ENCODE peak calls at places on chromosomes 4 and X, in nine cellular contexts. One of them, this sample, is unnamed.
A peak's percentile ranks its signal among the peaks of the same experiment; 100 is the strongest.

GRCh38 chr4:120658772-120659171 is 263.8 kb downstream of the PRDM5 start:
- DNase-seq in HS-5: no peak
- DNase-seq in HFF-Myc: no peak
- DNase-seq in stromal cell of bone marrow: no peak
- DNase-seq in B cell: no peak
- DNase-seq in H9: no peak
- DNase-seq in CD8-positive, alpha-beta memory T cell: no peak
- DNase-seq in activated CD4-positive, CD25-positive, alpha-beta regulatory T cell: no peak
- DNase-seq in NCI-H345: no peak
- DNase-seq in this sample: no peak

GRCh38 chr4:187370918-187371317 is 624.7 kb upstream of the ZFP42 start:
- DNase-seq in HS-5: no peak
- DNase-seq in HFF-Myc: no peak
- DNase-seq in stromal cell of bone marrow: no peak
- DNase-seq in B cell: no peak
- DNase-seq in H9: no peak
- DNase-seq in CD8-positive, alpha-beta memory T cell: no peak
- DNase-seq in activated CD4-positive, CD25-positive, alpha-beta regulatory T cell: no peak
- DNase-seq in NCI-H345: no peak
- DNase-seq in this sample: no peak

GRCh38 chrX:55006827-55007621 is 6.9 kb downstream of the APEX2 start:
- DNase-seq in HS-5: no peak
- DNase-seq in HFF-Myc: no peak
- DNase-seq in stromal cell of bone marrow: no peak
- DNase-seq in B cell: no peak
- DNase-seq in H9: no peak
- DNase-seq in CD8-positive, alpha-beta memory T cell: no peak
- DNase-seq in activated CD4-positive, CD25-positive, alpha-beta regulatory T cell: no peak
- DNase-seq in NCI-H345: no peak
- DNase-seq in this sample: no peak

GRCh38 chrX:152600853-152601635 is 36.7 kb upstream of the GABRQ start:
- DNase-seq in HS-5: no peak
- DNase-seq in HFF-Myc: no peak
- DNase-seq in stromal cell of bone marrow: no peak
- DNase-seq in B cell: no peak
- DNase-seq in H9: peak; percentile 28
- DNase-seq in CD8-positive, alpha-beta memory T cell: no peak
- DNase-seq in activated CD4-positive, CD25-positive, alpha-beta regulatory T cell: no peak
- DNase-seq in NCI-H345: peak; percentile 58
- DNase-seq in this sample: peak; percentile 39

GRCh38 chrX:120604359-120604782 is 470 bp downstream of the MCTS1 start:
- DNase-seq in HS-5: peak; percentile 5
- DNase-seq in HFF-Myc: peak; percentile 11
- DNase-seq in stromal cell of bone marrow: peak; percentile 16
- DNase-seq in B cell: peak; percentile 13
- DNase-seq in H9: no peak
- DNase-seq in CD8-positive, alpha-beta memory T cell: peak; percentile 8
- DNase-seq in activated CD4-positive, CD25-positive, alpha-beta regulatory T cell: no peak
- DNase-seq in NCI-H345: no peak
- DNase-seq in this sample: peak; percentile 73

GRCh38 chr4:94525993-94526740 is 74.4 kb downstream of the PDLIM5 start:
- DNase-seq in HS-5: no peak
- DNase-seq in HFF-Myc: no peak
- DNase-seq in stromal cell of bone marrow: peak; percentile 41
- DNase-seq in B cell: no peak
- DNase-seq in H9: no peak
- DNase-seq in CD8-positive, alpha-beta memory T cell: no peak
- DNase-seq in activated CD4-positive, CD25-positive, alpha-beta regulatory T cell: no peak
- DNase-seq in NCI-H345: no peak
- DNase-seq in this sample: no peak

GRCh38 chr4:32985256-32985655 is 2265.1 kb downstream of the PCDH7 start:
- DNase-seq in HS-5: peak; percentile 33
- DNase-seq in HFF-Myc: peak; percentile 2
- DNase-seq in stromal cell of bone marrow: no peak
- DNase-seq in B cell: no peak
- DNase-seq in H9: no peak
- DNase-seq in CD8-positive, alpha-beta memory T cell: no peak
- DNase-seq in activated CD4-positive, CD25-positive, alpha-beta regulatory T cell: no peak
- DNase-seq in NCI-H345: no peak
- DNase-seq in this sample: peak; percentile 31

GRCh38 chr4:123297836-123298235 is 98.8 kb upstream of the SPRY1 start:
- DNase-seq in HS-5: no peak
- DNase-seq in HFF-Myc: no peak
- DNase-seq in stromal cell of bone marrow: no peak
- DNase-seq in B cell: no peak
- DNase-seq in H9: no peak
- DNase-seq in CD8-positive, alpha-beta memory T cell: no peak
- DNase-seq in activated CD4-positive, CD25-positive, alpha-beta regulatory T cell: no peak
- DNase-seq in NCI-H345: no peak
- DNase-seq in this sample: no peak

GRCh38 chr4:183658362-183659028 is 490 bp downstream of the RWDD4 start:
- DNase-seq in HS-5: no peak
- DNase-seq in HFF-Myc: no peak
- DNase-seq in stromal cell of bone marrow: no peak
- DNase-seq in B cell: peak; percentile 68
- DNase-seq in H9: peak; percentile 32
- DNase-seq in CD8-positive, alpha-beta memory T cell: peak; percentile 6
- DNase-seq in activated CD4-positive, CD25-positive, alpha-beta regulatory T cell: no peak
- DNase-seq in NCI-H345: no peak
- DNase-seq in this sample: peak; percentile 23

GRCh38 chr4:140296335-140296753 is 77.1 kb upstream of the SCOC start:
- DNase-seq in HS-5: peak; percentile 74
- DNase-seq in HFF-Myc: peak; percentile 38
- DNase-seq in stromal cell of bone marrow: peak; percentile 92
- DNase-seq in B cell: no peak
- DNase-seq in H9: no peak
- DNase-seq in CD8-positive, alpha-beta memory T cell: no peak
- DNase-seq in activated CD4-positive, CD25-positive, alpha-beta regulatory T cell: no peak
- DNase-seq in NCI-H345: peak; percentile 50
- DNase-seq in this sample: peak; percentile 86

GRCh38 chr4:169342906-169343560 is 72.3 kb upstream of the SH3RF1 start:
- DNase-seq in HS-5: no peak
- DNase-seq in HFF-Myc: no peak
- DNase-seq in stromal cell of bone marrow: no peak
- DNase-seq in B cell: no peak
- DNase-seq in H9: no peak
- DNase-seq in CD8-positive, alpha-beta memory T cell: no peak
- DNase-seq in activated CD4-positive, CD25-positive, alpha-beta regulatory T cell: no peak
- DNase-seq in NCI-H345: no peak
- DNase-seq in this sample: no peak

GRCh38 chr4:71261001-71261400 is 77.8 kb upstream of the SLC4A4 start:
- DNase-seq in HS-5: no peak
- DNase-seq in HFF-Myc: no peak
- DNase-seq in stromal cell of bone marrow: no peak
- DNase-seq in B cell: no peak
- DNase-seq in H9: no peak
- DNase-seq in CD8-positive, alpha-beta memory T cell: no peak
- DNase-seq in activated CD4-positive, CD25-positive, alpha-beta regulatory T cell: no peak
- DNase-seq in NCI-H345: no peak
- DNase-seq in this sample: no peak

GRCh38 chrX:24292358-24292757 is 21.5 kb downstream of the SUPT20HL2 start:
- DNase-seq in HS-5: no peak
- DNase-seq in HFF-Myc: no peak
- DNase-seq in stromal cell of bone marrow: no peak
- DNase-seq in B cell: no peak
- DNase-seq in H9: no peak
- DNase-seq in CD8-positive, alpha-beta memory T cell: no peak
- DNase-seq in activated CD4-positive, CD25-positive, alpha-beta regulatory T cell: no peak
- DNase-seq in NCI-H345: no peak
- DNase-seq in this sample: no peak

GRCh38 chr4:103400405-103400804 is 202.3 kb upstream of the CENPE start:
- DNase-seq in HS-5: no peak
- DNase-seq in HFF-Myc: peak; percentile 2
- DNase-seq in stromal cell of bone marrow: no peak
- DNase-seq in B cell: no peak
- DNase-seq in H9: no peak
- DNase-seq in CD8-positive, alpha-beta memory T cell: no peak
- DNase-seq in activated CD4-positive, CD25-positive, alpha-beta regulatory T cell: no peak
- DNase-seq in NCI-H345: no peak
- DNase-seq in this sample: no peak

GRCh38 chr4:106614446-106614845 is 245.9 kb upstream of the GIMD1 start:
- DNase-seq in HS-5: no peak
- DNase-seq in HFF-Myc: no peak
- DNase-seq in stromal cell of bone marrow: no peak
- DNase-seq in B cell: no peak
- DNase-seq in H9: no peak
- DNase-seq in CD8-positive, alpha-beta memory T cell: no peak
- DNase-seq in activated CD4-positive, CD25-positive, alpha-beta regulatory T cell: no peak
- DNase-seq in NCI-H345: no peak
- DNase-seq in this sample: no peak

GRCh38 chr4:45350438-45350837 is 624.1 kb upstream of the GNPDA2 start:
- DNase-seq in HS-5: peak; percentile 11
- DNase-seq in HFF-Myc: no peak
- DNase-seq in stromal cell of bone marrow: peak; percentile 13
- DNase-seq in B cell: no peak
- DNase-seq in H9: no peak
- DNase-seq in CD8-positive, alpha-beta memory T cell: no peak
- DNase-seq in activated CD4-positive, CD25-positive, alpha-beta regulatory T cell: no peak
- DNase-seq in NCI-H345: no peak
- DNase-seq in this sample: no peak

GRCh38 chrX:119783026-119783425 is 8.4 kb downstream of the RPL39 start:
- DNase-seq in HS-5: no peak
- DNase-seq in HFF-Myc: no peak
- DNase-seq in stromal cell of bone marrow: no peak
- DNase-seq in B cell: no peak
- DNase-seq in H9: no peak
- DNase-seq in CD8-positive, alpha-beta memory T cell: no peak
- DNase-seq in activated CD4-positive, CD25-positive, alpha-beta regulatory T cell: no peak
- DNase-seq in NCI-H345: no peak
- DNase-seq in this sample: no peak

GRCh38 chrX:11540532-11541377 is 125.0 kb downstream of the ARHGAP6 start:
- DNase-seq in HS-5: no peak
- DNase-seq in HFF-Myc: no peak
- DNase-seq in stromal cell of bone marrow: no peak
- DNase-seq in B cell: no peak
- DNase-seq in H9: no peak
- DNase-seq in CD8-positive, alpha-beta memory T cell: no peak
- DNase-seq in activated CD4-positive, CD25-positive, alpha-beta regulatory T cell: no peak
- DNase-seq in NCI-H345: no peak
- DNase-seq in this sample: no peak

GRCh38 chr4:24070117-24070516 is 180.3 kb upstream of the PPARGC1A start:
- DNase-seq in HS-5: peak; percentile 77
- DNase-seq in HFF-Myc: peak; percentile 69
- DNase-seq in stromal cell of bone marrow: no peak
- DNase-seq in B cell: no peak
- DNase-seq in H9: no peak
- DNase-seq in CD8-positive, alpha-beta memory T cell: no peak
- DNase-seq in activated CD4-positive, CD25-positive, alpha-beta regulatory T cell: no peak
- DNase-seq in NCI-H345: no peak
- DNase-seq in this sample: no peak

GRCh38 chr4:122873752-122874151 is 47.1 kb downstream of the FGF2 start:
- DNase-seq in HS-5: no peak
- DNase-seq in HFF-Myc: no peak
- DNase-seq in stromal cell of bone marrow: no peak
- DNase-seq in B cell: no peak
- DNase-seq in H9: no peak
- DNase-seq in CD8-positive, alpha-beta memory T cell: no peak
- DNase-seq in activated CD4-positive, CD25-positive, alpha-beta regulatory T cell: no peak
- DNase-seq in NCI-H345: no peak
- DNase-seq in this sample: no peak

GRCh38 chrX:42824541-42824940 is 46.6 kb upstream of the PPP1R2C start:
- DNase-seq in HS-5: no peak
- DNase-seq in HFF-Myc: no peak
- DNase-seq in stromal cell of bone marrow: no peak
- DNase-seq in B cell: no peak
- DNase-seq in H9: no peak
- DNase-seq in CD8-positive, alpha-beta memory T cell: no peak
- DNase-seq in activated CD4-positive, CD25-positive, alpha-beta regulatory T cell: no peak
- DNase-seq in NCI-H345: no peak
- DNase-seq in this sample: no peak

GRCh38 chr4:52864816-52865215 is 2.7 kb downstream of the RASL11B start:
- DNase-seq in HS-5: no peak
- DNase-seq in HFF-Myc: no peak
- DNase-seq in stromal cell of bone marrow: no peak
- DNase-seq in B cell: no peak
- DNase-seq in H9: no peak
- DNase-seq in CD8-positive, alpha-beta memory T cell: no peak
- DNase-seq in activated CD4-positive, CD25-positive, alpha-beta regulatory T cell: no peak
- DNase-seq in NCI-H345: peak; percentile 97
- DNase-seq in this sample: peak; percentile 71

GRCh38 chr4:56746639-56747038 is 65.5 kb upstream of the HOPX start:
- DNase-seq in HS-5: no peak
- DNase-seq in HFF-Myc: no peak
- DNase-seq in stromal cell of bone marrow: no peak
- DNase-seq in B cell: no peak
- DNase-seq in H9: no peak
- DNase-seq in CD8-positive, alpha-beta memory T cell: no peak
- DNase-seq in activated CD4-positive, CD25-positive, alpha-beta regulatory T cell: no peak
- DNase-seq in NCI-H345: no peak
- DNase-seq in this sample: no peak

GRCh38 chrX:4238916-4239315 is 525.5 kb upstream of the PRKX start:
- DNase-seq in HS-5: no peak
- DNase-seq in HFF-Myc: no peak
- DNase-seq in stromal cell of bone marrow: no peak
- DNase-seq in B cell: no peak
- DNase-seq in H9: no peak
- DNase-seq in CD8-positive, alpha-beta memory T cell: no peak
- DNase-seq in activated CD4-positive, CD25-positive, alpha-beta regulatory T cell: no peak
- DNase-seq in NCI-H345: no peak
- DNase-seq in this sample: no peak

GRCh38 chr4:54165438-54165837 is 63.7 kb upstream of the PDGFRA start:
- DNase-seq in HS-5: peak; percentile 87
- DNase-seq in HFF-Myc: peak; percentile 78
- DNase-seq in stromal cell of bone marrow: peak; percentile 86
- DNase-seq in B cell: no peak
- DNase-seq in H9: no peak
- DNase-seq in CD8-positive, alpha-beta memory T cell: no peak
- DNase-seq in activated CD4-positive, CD25-positive, alpha-beta regulatory T cell: no peak
- DNase-seq in NCI-H345: no peak
- DNase-seq in this sample: no peak

GRCh38 chr4:144562019-144562740 is 83.8 kb upstream of the HHIP start:
- DNase-seq in HS-5: no peak
- DNase-seq in HFF-Myc: no peak
- DNase-seq in stromal cell of bone marrow: no peak
- DNase-seq in B cell: no peak
- DNase-seq in H9: peak; percentile 63
- DNase-seq in CD8-positive, alpha-beta memory T cell: no peak
- DNase-seq in activated CD4-positive, CD25-positive, alpha-beta regulatory T cell: no peak
- DNase-seq in NCI-H345: no peak
- DNase-seq in this sample: peak; percentile 79

GRCh38 chr4:17324431-17324830 is 187.5 kb downstream of the QDPR start:
- DNase-seq in HS-5: no peak
- DNase-seq in HFF-Myc: no peak
- DNase-seq in stromal cell of bone marrow: peak; percentile 50
- DNase-seq in B cell: no peak
- DNase-seq in H9: peak; percentile 40
- DNase-seq in CD8-positive, alpha-beta memory T cell: peak; percentile 26
- DNase-seq in activated CD4-positive, CD25-positive, alpha-beta regulatory T cell: no peak
- DNase-seq in NCI-H345: no peak
- DNase-seq in this sample: peak; percentile 2

GRCh38 chrX:125103693-125104092 is 216.0 kb upstream of the TEX13C start:
- DNase-seq in HS-5: no peak
- DNase-seq in HFF-Myc: no peak
- DNase-seq in stromal cell of bone marrow: no peak
- DNase-seq in B cell: no peak
- DNase-seq in H9: no peak
- DNase-seq in CD8-positive, alpha-beta memory T cell: no peak
- DNase-seq in activated CD4-positive, CD25-positive, alpha-beta regulatory T cell: no peak
- DNase-seq in NCI-H345: no peak
- DNase-seq in this sample: no peak

GRCh38 chr4:5996641-5997040 is 21.6 kb downstream of the C4orf50 start:
- DNase-seq in HS-5: no peak
- DNase-seq in HFF-Myc: no peak
- DNase-seq in stromal cell of bone marrow: no peak
- DNase-seq in B cell: no peak
- DNase-seq in H9: peak; percentile 22
- DNase-seq in CD8-positive, alpha-beta memory T cell: no peak
- DNase-seq in activated CD4-positive, CD25-positive, alpha-beta regulatory T cell: no peak
- DNase-seq in NCI-H345: peak; percentile 39
- DNase-seq in this sample: no peak

GRCh38 chrX:45322820-45323219 is 122.1 kb upstream of the DIPK2B start:
- DNase-seq in HS-5: no peak
- DNase-seq in HFF-Myc: no peak
- DNase-seq in stromal cell of bone marrow: no peak
- DNase-seq in B cell: no peak
- DNase-seq in H9: no peak
- DNase-seq in CD8-positive, alpha-beta memory T cell: no peak
- DNase-seq in activated CD4-positive, CD25-positive, alpha-beta regulatory T cell: no peak
- DNase-seq in NCI-H345: no peak
- DNase-seq in this sample: peak; percentile 0

GRCh38 chrX:125395626-125396025 is 76.0 kb downstream of the TEX13C start:
- DNase-seq in HS-5: no peak
- DNase-seq in HFF-Myc: no peak
- DNase-seq in stromal cell of bone marrow: no peak
- DNase-seq in B cell: no peak
- DNase-seq in H9: no peak
- DNase-seq in CD8-positive, alpha-beta memory T cell: no peak
- DNase-seq in activated CD4-positive, CD25-positive, alpha-beta regulatory T cell: no peak
- DNase-seq in NCI-H345: no peak
- DNase-seq in this sample: no peak

This sample was measured in NCI-H69.